ENCODE peak calls at places on chromosome 12, in six cellular contexts. S is HepG2, G is GM12892, K is SK-N-SH, X is H1, D is GM12878. M is an unnamed sample.

GRCh38 chr12:6949063-6949594 is 2.0 kb upstream of the PTPN6 start:
- DNase-seq in S (no peak), G (no peak), K (peak), X (no peak), D (no peak), M (no peak)

GRCh38 chr12:75923964-75924666 is 107.5 kb downstream of the PHLDA1 start:
- DNase-seq in S (no peak), G (no peak), K (no peak), X (no peak), D (no peak), M (no peak)

GRCh38 chr12:78928200-78929074 is 63.9 kb downstream of the SYT1 start:
- DNase-seq in S (peak), G (no peak), K (no peak), X (no peak), D (no peak), M (no peak)

GRCh38 chr12:45730842-45731336 is 1.4 kb downstream of the ARID2 start:
- DNase-seq in S (peak), G (no peak), K (no peak), X (no peak), D (no peak), M (no peak)

GRCh38 chr12:93002278-93003054 is 73.4 kb upstream of the EEA1 start:
- DNase-seq in S (no peak), G (no peak), K (no peak), X (no peak), D (no peak), M (no peak)

GRCh38 chr12:102120886-102121285 is 903 bp downstream of the PARPBP start:
- DNase-seq in S (peak), G (no peak), K (peak), X (no peak), D (no peak), M (no peak)

GRCh38 chr12:46935448-46935847 is 109.7 kb upstream of the SLC38A4 start:
- DNase-seq in S (no peak), G (no peak), K (no peak), X (no peak), D (no peak), M (no peak)

GRCh38 chr12:52221912-52222457 is 11.1 kb upstream of the KRT7 start:
- DNase-seq in S (no peak), G (no peak), K (no peak), X (peak), D (no peak), M (no peak)

GRCh38 chr12:117433878-117434277 is 72.5 kb upstream of the NOS1 start:
- DNase-seq in S (no peak), G (no peak), K (no peak), X (no peak), D (no peak), M (no peak)

GRCh38 chr12:7542813-7543212 is 39.2 kb upstream of the CD163 start:
- DNase-seq in S (no peak), G (no peak), K (no peak), X (no peak), D (no peak), M (no peak)

GRCh38 chr12:127761880-127762279 is 505.1 kb upstream of the TMEM132C start:
- DNase-seq in S (no peak), G (no peak), K (no peak), X (no peak), D (no peak), M (no peak)

GRCh38 chr12:109961612-109962011 is 34.6 kb downstream of the GIT2 start:
- DNase-seq in S (no peak), G (no peak), K (no peak), X (no peak), D (no peak), M (no peak)

GRCh38 chr12:33628087-33628486 is 188.5 kb upstream of the SYT10 start:
- DNase-seq in S (no peak), G (no peak), K (no peak), X (no peak), D (no peak), M (no peak)

GRCh38 chr12:124228050-124228711 is 66.7 kb upstream of the RFLNA start:
- DNase-seq in S (no peak), G (no peak), K (no peak), X (no peak), D (no peak), M (no peak)

GRCh38 chr12:39959016-39959415 is 146.9 kb downstream of the SLC2A13 start:
- DNase-seq in S (no peak), G (no peak), K (no peak), X (no peak), D (no peak), M (no peak)

GRCh38 chr12:55743131-55743921 is 404 bp downstream of the GDF11 start:
- DNase-seq in S (no peak), G (peak), K (peak), X (peak), D (no peak), M (peak)

DNA sequence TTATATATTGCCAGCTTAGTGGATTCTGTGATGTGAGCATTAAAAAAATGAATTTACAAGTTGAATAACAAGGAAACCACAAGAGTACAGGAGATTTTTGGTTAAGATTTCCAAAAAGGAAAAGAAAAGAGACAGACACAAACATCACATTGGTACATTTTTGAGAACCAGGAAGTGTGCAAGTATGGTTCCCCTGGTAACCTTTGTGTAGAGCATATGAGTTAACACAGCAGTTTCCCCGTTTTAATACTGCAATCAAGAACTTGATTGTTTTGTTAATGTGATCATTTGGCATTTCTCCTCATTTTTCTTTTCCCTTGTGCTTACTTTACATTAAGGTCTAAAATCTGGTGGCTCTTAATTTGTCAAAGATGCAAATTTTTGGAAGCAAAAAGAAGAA is 490.4 kb upstream of the ATP2B1 start:
- DNase-seq in S (no peak), G (no peak), K (no peak), X (no peak), D (no peak), M (no peak)
- TF ChIP-seq TAF1 in S (no peak), G (no peak), K (no peak), X (no peak), D (no peak), M (no peak)

GRCh38 chr12:49703647-49704137 is 3.5 kb downstream of the FMNL3 start:
- DNase-seq in S (no peak), G (no peak), K (no peak), X (no peak), D (peak), M (no peak)
- TF ChIP-seq TAF1 in S (no peak), G (no peak), K (no peak), X (no peak), D (peak), M (peak)

GRCh38 chr12:132069336-132069985 is 74.7 kb downstream of the DDX51 start:
- DNase-seq in S (no peak), G (no peak), K (no peak), X (no peak), D (no peak), M (no peak)
- TF ChIP-seq TAF1 in S (no peak), G (no peak), K (no peak), X (no peak), D (no peak), M (no peak)

DNA sequence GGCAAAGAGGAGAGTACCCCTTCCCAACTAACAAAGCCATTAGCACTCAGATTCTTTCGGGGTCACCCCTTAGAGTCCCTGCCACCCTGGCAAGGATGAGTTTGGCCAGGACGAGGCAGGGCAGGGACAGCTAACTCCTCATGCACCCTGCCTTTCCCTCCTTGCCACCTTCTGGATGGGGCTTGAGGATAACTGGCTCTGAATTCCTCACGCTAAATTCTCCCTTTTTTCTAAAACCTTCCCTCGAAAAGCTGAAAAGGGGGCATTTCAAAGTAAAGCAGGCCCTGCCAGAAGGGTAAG is 9.1 kb downstream of the RARG start:
- DNase-seq in S (no peak), G (no peak), K (no peak), X (no peak), D (no peak), M (no peak)
- TF ChIP-seq TAF1 in S (no peak), G (no peak), K (no peak), X (no peak), D (no peak), M (no peak)